ENCODE peak calls at places on chromosomes 3 and 15, in five cellular contexts. T is activated CD4-positive, alpha-beta T cell treated with anti-CD3 and anti-CD28 coated beads for 36 hours; G is hypothalamus; M is activated T-cell treated with anti-CD3 and anti-CD28 coated beads for 1 hour; K is HCT116. W is an unnamed sample.

GRCh38 chr3:109569121-109569520 is 231.8 kb upstream of the DPPA4 start:
- DNase-seq in T (no peak), G (no peak), M (no peak), K (no peak), W (no peak)

GRCh38 chr3:53730565-53730964 is 115.7 kb downstream of the CHDH start:
- DNase-seq in T (no peak), G (peak), M (no peak), K (no peak), W (no peak)

GRCh38 chr3:64685800-64686445 is 1.9 kb downstream of the ADAMTS9 start:
- DNase-seq in T (peak), G (peak), M (no peak), K (peak), W (peak)

GRCh38 chr15:38878946-38879345 is 314.3 kb upstream of the RASGRP1 start:
- DNase-seq in T (no peak), G (no peak), M (no peak), K (no peak), W (no peak)

GRCh38 chr15:72856549-72857040 is 73.0 kb upstream of the ADPGK start:
- DNase-seq in T (no peak), G (no peak), M (no peak), K (no peak), W (no peak)

GRCh38 chr3:193997228-193998192 is 138.4 kb upstream of the HES1 start:
- DNase-seq in T (no peak), G (no peak), M (no peak), K (no peak), W (no peak)

GRCh38 chr3:129032716-129033115 is 27.9 kb upstream of the GP9 start:
- DNase-seq in T (no peak), G (no peak), M (no peak), K (no peak), W (no peak)

GRCh38 chr15:40878785-40879184 is 4.8 kb upstream of the RHOV start:
- DNase-seq in T (peak), G (no peak), M (no peak), K (no peak), W (no peak)

W was measured in stomach.